ENCODE peak calls at places on chromosomes 3 and 15, in eight cellular contexts. E, A, W, J, U, L, R and V are unnamed samples.

GRCh38 chr15:31308185-31308639 is 18.4 kb upstream of the KLF13 start:
- DNase-seq in A (no peak), U (no peak), J (no peak), E (peak), L (no peak), W (no peak), R (peak), V (no peak)

GRCh38 chr15:40115670-40116093 is 7.0 kb upstream of the BMF start:
- DNase-seq in J (peak), W (peak), U (no peak), L (no peak), E (peak), R (no peak), A (no peak), V (peak)

GRCh38 chr3:31235062-31235704 is 297.5 kb upstream of the STT3B start:
- DNase-seq in A (no peak), R (no peak), L (no peak), J (no peak), E (no peak), U (no peak), W (no peak), V (no peak)

GRCh38 chr3:127677541-127678314 is 5.0 kb downstream of the ABTB1 start:
- DNase-seq in U (peak), R (no peak), A (no peak), E (no peak), W (no peak), J (no peak), L (no peak), V (no peak)

GRCh38 chr3:186487819-186488218 is 56.4 kb downstream of the CRYGS start:
- DNase-seq in A (no peak), R (no peak), L (no peak), W (peak), J (no peak), U (no peak), E (no peak), V (no peak)

GRCh38 chr3:4292301-4292700 is 10.9 kb upstream of the SETMAR start:
- DNase-seq in W (no peak), A (no peak), E (no peak), U (no peak), R (no peak), L (no peak), J (no peak), V (no peak)

GRCh38 chr3:72465853-72466252 is 382.4 kb downstream of the SHQ1 start:
- DNase-seq in R (no peak), A (no peak), L (no peak), W (no peak), E (no peak), J (no peak), U (no peak), V (no peak)

GRCh38 chr3:160183375-160184076 is 41.7 kb upstream of the C3orf80 start:
- DNase-seq in L (no peak), A (no peak), J (no peak), W (no peak), R (no peak), E (no peak), U (no peak), V (no peak)

GRCh38 chr3:177554900-177555759 is 357.8 kb upstream of the TBL1XR1 start:
- DNase-seq in U (no peak), R (no peak), L (no peak), A (no peak), W (no peak), J (no peak), E (no peak), V (no peak)

GRCh38 chr15:85443593-85444328 is 63.4 kb downstream of the AKAP13 start:
- DNase-seq in E (no peak), L (peak), J (no peak), U (no peak), W (peak), R (no peak), A (peak), V (peak)

GRCh38 chr15:37253877-37254276 is 153.5 kb upstream of the MEIS2 start:
- DNase-seq in R (no peak), W (no peak), U (no peak), L (no peak), A (no peak), E (no peak), J (no peak), V (no peak)

GRCh38 chr15:96320703-96321421 is 9.6 kb upstream of the NR2F2 start:
- DNase-seq in E (no peak), J (no peak), W (no peak), A (no peak), U (no peak), L (no peak), R (no peak), V (no peak)

GRCh38 chr15:78421241-78421994 is 16.6 kb upstream of the IREB2 start:
- DNase-seq in R (no peak), E (no peak), W (no peak), U (no peak), J (no peak), L (no peak), A (no peak), V (no peak)

GRCh38 chr3:64728994-64729393 is 41.2 kb upstream of the ADAMTS9 start:
- DNase-seq in J (no peak), L (no peak), A (no peak), W (no peak), U (no peak), R (no peak), E (no peak), V (no peak)

GRCh38 chr3:129441215-129441614 is 1.2 kb downstream of the IFT122 start:
- DNase-seq in R (no peak), J (no peak), U (no peak), W (no peak), E (no peak), A (no peak), L (no peak), V (no peak)

GRCh38 chr3:195757827-195758226 is 37.0 kb downstream of the MUC20 start:
- DNase-seq in U (no peak), J (no peak), L (no peak), A (no peak), W (no peak), E (no peak), R (no peak), V (no peak)

GRCh38 chr3:72932416-72932815 is 44.6 kb downstream of the GXYLT2 start:
- DNase-seq in R (no peak), A (no peak), E (no peak), L (no peak), J (no peak), U (no peak), W (no peak), V (no peak)

GRCh38 chr3:191809326-191809949 is 348.5 kb downstream of the PYDC2 start:
- DNase-seq in U (no peak), W (no peak), L (no peak), A (no peak), J (no peak), R (no peak), E (no peak), V (no peak)

GRCh38 chr3:56610669-56611335 is 53.8 kb downstream of the CCDC66 start:
- DNase-seq in L (no peak), R (no peak), A (no peak), W (peak), U (no peak), J (no peak), E (no peak), V (no peak)

GRCh38 chr3:77460326-77460725 is 420.4 kb downstream of the ROBO2 start:
- DNase-seq in W (no peak), U (no peak), A (no peak), E (no peak), J (no peak), R (no peak), L (no peak), V (no peak)

GRCh38 chr15:25178835-25179672 is 224.3 kb downstream of the SNRPN start:
- DNase-seq in U (peak), J (peak), W (no peak), E (peak), R (peak), A (no peak), L (no peak), V (no peak)

GRCh38 chr3:143421556-143421955 is 302.0 kb downstream of the CHST2 start:
- DNase-seq in W (no peak), U (no peak), J (no peak), R (no peak), A (no peak), E (no peak), L (no peak), V (no peak)

GRCh38 chr3:193391902-193392301 is 13.3 kb upstream of the ATP13A5 start:
- DNase-seq in R (no peak), A (no peak), W (no peak), U (no peak), L (no peak), E (no peak), J (no peak), V (no peak)

GRCh38 chr15:35842631-35843030 is 296.7 kb upstream of the DPH6 start:
- DNase-seq in L (no peak), W (no peak), A (no peak), E (no peak), R (no peak), U (no peak), J (no peak), V (no peak)

GRCh38 chr3:177051419-177051818 is 145.9 kb downstream of the TBL1XR1 start:
- DNase-seq in L (no peak), U (no peak), R (no peak), E (no peak), A (no peak), J (no peak), W (no peak), V (no peak)

GRCh38 chr3:9101286-9101685 is 138.0 kb upstream of the RAD18 start:
- DNase-seq in J (no peak), E (no peak), U (no peak), W (no peak), A (no peak), L (no peak), R (no peak), V (no peak)

GRCh38 chr3:28745436-28745835 is 396.8 kb upstream of the AZI2 start:
- DNase-seq in A (no peak), U (no peak), L (no peak), J (no peak), R (no peak), W (no peak), E (no peak), V (no peak)

GRCh38 chr3:110816008-110816407 is 255.6 kb upstream of the NECTIN3 start:
- DNase-seq in J (no peak), R (no peak), L (no peak), U (no peak), W (no peak), A (no peak), E (no peak), V (no peak)

GRCh38 chr3:194401815-194402461 is 2.9 kb upstream of the GP5 start:
- DNase-seq in J (no peak), R (no peak), W (no peak), L (no peak), U (no peak), A (no peak), E (no peak), V (no peak)
- TF ChIP-seq CTCF in J (no peak), R (no peak), W (no peak), L (no peak), U (no peak), A (no peak), E (no peak), V (no peak)

DNA sequence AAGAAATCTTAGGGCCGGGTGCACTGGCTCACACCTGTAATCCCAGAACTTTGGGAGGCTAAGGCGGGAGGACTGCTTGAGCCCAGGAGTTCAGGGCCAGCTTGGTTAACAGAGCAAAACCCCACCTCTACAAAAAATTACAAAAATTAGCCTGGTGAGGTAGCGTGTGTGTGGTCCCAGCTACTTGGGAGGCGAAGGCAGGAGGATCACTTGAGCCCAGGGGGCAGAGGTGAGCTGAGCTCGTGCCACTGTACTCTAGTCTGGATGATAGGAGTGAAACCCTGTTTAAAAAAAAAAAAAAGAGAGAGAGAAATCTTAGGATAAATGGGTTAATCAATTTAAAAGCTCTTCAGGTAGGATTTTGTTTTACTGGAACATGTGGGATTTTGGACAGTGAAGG is 31.2 kb upstream of the DUT start:
- DNase-seq in U (no peak), R (no peak), A (no peak), W (no peak), J (no peak), L (no peak), E (no peak), V (no peak)
- TF ChIP-seq CTCF in U (no peak), R (no peak), A (no peak), W (no peak), J (no peak), L (no peak), E (no peak), V (no peak)

GRCh38 chr3:13282986-13283876 is 136.9 kb downstream of the NUP210 start:
- DNase-seq in J (peak), E (peak), W (no peak), R (no peak), L (peak), U (no peak), A (peak), V (no peak)
- TF ChIP-seq CTCF in J (peak), E (no peak), W (no peak), R (peak), L (peak), U (no peak), A (peak), V (no peak)

DNA sequence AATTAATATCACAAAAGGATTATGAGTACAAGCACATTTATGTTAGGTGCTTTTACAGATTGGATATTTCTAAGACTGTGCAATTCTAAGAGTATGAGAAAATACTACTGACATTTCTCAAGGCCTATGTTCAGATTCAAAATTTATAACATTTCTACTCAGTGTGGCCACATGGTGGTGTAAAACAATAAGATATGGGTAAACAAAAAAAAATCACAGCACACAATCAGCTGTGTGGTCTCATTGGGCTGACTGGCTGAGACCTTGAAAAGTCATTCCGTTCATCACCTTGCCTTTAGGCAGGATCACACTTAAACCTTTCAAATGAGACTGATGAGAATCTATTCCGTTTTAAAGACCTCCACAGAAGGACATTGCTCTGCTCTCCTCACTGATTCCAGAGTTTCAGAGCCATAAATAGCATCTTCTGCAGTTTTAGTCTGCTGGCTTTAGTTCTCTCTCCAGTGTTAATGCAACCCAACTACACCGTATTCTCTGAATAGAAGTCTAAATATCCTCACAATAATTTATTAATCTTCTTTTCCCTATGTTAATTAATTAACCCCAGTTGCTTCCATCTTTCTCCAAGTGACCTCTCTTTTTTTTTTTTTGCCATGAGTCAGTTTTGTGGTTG is 158.2 kb downstream of the SPATA16 start:
- DNase-seq in E (no peak), L (peak), W (no peak), J (no peak), U (no peak), R (no peak), A (no peak), V (no peak)
- TF ChIP-seq CTCF in E (no peak), L (peak), W (no peak), J (no peak), U (no peak), R (no peak), A (peak), V (no peak)

DNA sequence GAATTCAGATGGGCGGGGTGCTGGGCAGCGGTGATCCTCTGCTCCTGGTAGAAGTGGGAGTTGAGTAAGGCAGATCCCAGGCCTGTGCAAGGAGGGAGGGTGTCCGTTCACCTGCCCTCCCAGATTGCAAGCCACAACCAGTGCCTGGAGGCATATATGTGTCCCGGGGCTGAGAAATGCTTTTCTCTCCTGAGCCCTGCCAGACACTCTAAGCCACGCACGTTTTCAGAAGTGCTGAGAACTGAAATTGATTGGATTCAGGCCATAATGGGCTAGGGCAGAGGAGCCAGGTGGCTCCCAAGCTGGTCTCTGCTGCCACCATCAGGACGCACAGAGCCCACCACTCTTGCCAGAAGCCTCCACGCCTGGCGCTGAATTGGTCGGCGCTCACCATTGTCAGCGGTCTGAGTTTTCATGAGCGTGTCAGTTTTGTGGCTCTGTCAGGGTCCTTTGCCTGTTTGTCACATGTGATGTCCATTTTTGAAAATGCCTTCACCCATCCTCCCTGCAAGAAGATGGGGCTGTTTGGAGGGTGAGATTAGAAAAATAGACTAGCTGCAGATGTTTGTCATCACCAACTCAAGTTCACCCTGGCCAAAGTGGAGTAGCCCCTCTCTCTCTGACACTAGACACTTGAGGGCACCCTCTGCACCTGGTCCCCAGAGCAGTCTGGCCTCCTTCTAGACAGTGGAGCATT is 15.4 kb upstream of the BFSP2 start:
- DNase-seq in L (peak), R (peak), A (peak), E (peak), J (peak), W (peak), U (no peak), V (no peak)
- TF ChIP-seq CTCF in L (peak), R (peak), A (peak), E (peak), J (peak), W (peak), U (no peak), V (peak)

DNA sequence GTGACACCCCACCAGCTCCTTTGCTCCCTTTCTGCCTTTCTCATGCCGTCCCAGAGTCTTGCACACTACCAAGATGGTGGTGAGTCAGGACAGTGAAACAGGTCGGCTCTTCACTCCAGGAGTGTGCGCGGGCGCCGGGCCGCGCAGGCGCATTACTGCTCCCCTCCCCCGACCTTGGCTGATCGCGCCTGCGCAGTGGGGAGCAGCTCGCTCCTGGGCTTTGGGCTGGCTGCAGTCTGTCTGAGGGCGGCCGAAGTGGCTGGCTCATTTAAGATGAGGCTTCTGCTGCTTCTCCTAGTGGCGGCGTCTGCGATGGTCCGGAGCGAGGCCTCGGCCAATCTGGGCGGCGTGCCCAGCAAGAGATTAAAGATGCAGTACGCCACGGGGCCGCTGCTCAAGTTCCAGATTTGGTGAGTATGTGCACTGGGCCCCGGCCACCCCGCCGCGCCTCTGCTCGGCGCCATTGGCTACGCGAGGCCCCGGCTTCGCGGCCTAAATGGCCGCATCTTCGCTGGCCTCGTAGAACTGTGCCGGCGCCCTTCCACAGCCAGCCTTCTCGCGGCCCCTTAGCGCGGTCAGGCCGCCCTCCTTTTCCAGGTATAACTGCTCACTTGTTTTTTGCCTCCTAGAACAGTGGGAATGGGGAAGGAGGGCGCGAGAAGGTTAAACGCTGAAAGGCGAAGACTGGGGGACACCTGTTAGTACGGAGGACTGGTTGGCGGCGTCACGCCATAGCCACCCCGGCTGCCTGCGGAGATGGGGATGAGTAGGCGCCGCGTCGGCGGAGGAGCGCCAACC is at the start of gene SELENOT:
- DNase-seq in E (peak), W (peak), R (peak), U (peak), J (peak), L (peak), A (peak), V (peak)
- TF ChIP-seq CTCF in E (no peak), W (no peak), R (peak), U (no peak), J (peak), L (no peak), A (no peak), V (peak)